ENCODE peak calls at places on chromosomes 5 and 9, in eight cellular contexts. Y is mesendoderm; N is GM23248; G is stimulated activated CD8-positive, alpha-beta memory T cell treated with anti-CD3 and anti-CD28 coated beads, Interleukin-2, amount 100 ng/mL, for 1 hour; L is effector memory CD8-positive, alpha-beta T cell; W is cardiac muscle cell; C is kidney tubule cell; Z is mesenteric fat pad. P is an unnamed sample.
A peak's percentile ranks its signal among the peaks of the same experiment; 100 is the strongest.

GRCh38 chr9:111902396-111903147 is 6.0 kb downstream of the UGCG start:
- DNase-seq in G (no peak), N (peak; percentile 55), W (peak; percentile 71), L (no peak), C (peak; percentile 44), Z (no peak), Y (no peak), P (no peak)

GRCh38 chr9:109968702-109969450 is 188.9 kb downstream of the PALM2AKAP2 start:
- DNase-seq in G (no peak), Z (no peak), N (peak; percentile 17), W (peak; percentile 60), Y (peak; percentile 47), L (no peak), C (peak; percentile 15), P (no peak)

GRCh38 chr9:93654351-93654961 is 78.1 kb downstream of the PHF2 start:
- DNase-seq in G (no peak), L (no peak), Y (no peak), W (no peak), C (no peak), N (no peak), Z (peak; percentile 87), P (peak; percentile 37)

GRCh38 chr5:30458681-30459080 is 734.8 kb upstream of the CDH6 start:
- DNase-seq in N (no peak), G (no peak), Y (peak; percentile 84), W (no peak), L (no peak), C (no peak), Z (no peak), P (no peak)

GRCh38 chr9:114691046-114691955 is 9.3 kb upstream of the TEX48 start:
- DNase-seq in W (peak; percentile 70), L (peak; percentile 46), N (peak; percentile 95), C (peak; percentile 98), G (peak; percentile 43), Y (no peak), Z (no peak), P (no peak)

GRCh38 chr5:54753034-54753433 is 232.4 kb downstream of the ESM1 start:
- DNase-seq in W (peak; percentile 73), Z (no peak), G (no peak), L (no peak), Y (no peak), C (peak; percentile 49), N (peak; percentile 82), P (no peak)

GRCh38 chr9:36961568-36962360 is 72.3 kb downstream of the PAX5 start:
- DNase-seq in Z (peak; percentile 81), N (peak; percentile 37), C (peak; percentile 8), G (no peak), L (no peak), Y (peak; percentile 31), W (peak; percentile 23), P (no peak)

GRCh38 chr5:7926296-7926695 is 57.3 kb downstream of the MTRR start:
- DNase-seq in G (no peak), N (peak; percentile 97), C (peak; percentile 86), L (no peak), W (peak; percentile 75), Y (peak; percentile 4), Z (no peak), P (no peak)

GRCh38 chr9:111662851-111663823 is 1.7 kb downstream of the GNG10 start:
- DNase-seq in Z (no peak), W (no peak), L (no peak), N (no peak), G (no peak), C (peak; percentile 63), Y (peak; percentile 96), P (no peak)

GRCh38 chr9:128920381-128921058 is at the start of gene PHYHD1:
- DNase-seq in C (no peak), Y (no peak), N (peak; percentile 88), L (no peak), G (no peak), Z (no peak), W (peak; percentile 71), P (peak; percentile 76)

GRCh38 chr9:116646661-116647514 is 40.2 kb upstream of the TRIM32 start:
- DNase-seq in G (no peak), Z (no peak), W (peak; percentile 79), N (peak; percentile 70), Y (peak; percentile 68), L (no peak), C (peak; percentile 43), P (no peak)

GRCh38 chr9:27151693-27152397 is 42.8 kb downstream of the TEK start:
- DNase-seq in L (no peak), N (peak; percentile 78), Z (no peak), W (peak; percentile 85), G (no peak), Y (peak; percentile 55), C (peak; percentile 78), P (no peak)

GRCh38 chr5:54315736-54316135 is 5.4 kb upstream of the ARL15 start:
- DNase-seq in G (no peak), Z (no peak), W (no peak), Y (no peak), C (no peak), N (no peak), L (no peak), P (no peak)

GRCh38 chr5:157020508-157021213 is 38.3 kb downstream of the HAVCR1 start:
- DNase-seq in L (no peak), G (no peak), N (no peak), C (no peak), Y (no peak), Z (no peak), W (no peak), P (no peak)

GRCh38 chr9:69542942-69543704 is 129.0 kb downstream of the APBA1 start:
- DNase-seq in N (peak; percentile 4), W (no peak), C (peak; percentile 9), Y (peak; percentile 47), Z (no peak), G (no peak), L (no peak), P (no peak)

GRCh38 chr5:66958126-66958983 is 238.2 kb downstream of the CD180 start:
- DNase-seq in W (peak; percentile 75), Z (no peak), Y (peak; percentile 45), C (no peak), L (no peak), N (peak; percentile 81), G (no peak), P (no peak)

GRCh38 chr5:45578270-45578669 is 117.9 kb downstream of the HCN1 start:
- DNase-seq in N (no peak), L (no peak), W (no peak), G (no peak), Y (peak; percentile 6), Z (no peak), C (no peak), P (no peak)

GRCh38 chr9:129939426-129939825 is 103.6 kb downstream of the FNBP1 start:
- DNase-seq in C (no peak), Z (no peak), W (no peak), L (no peak), Y (no peak), N (no peak), G (no peak), P (no peak)

GRCh38 chr5:171142617-171143016 is 166.4 kb upstream of the TLX3 start:
- DNase-seq in N (no peak), Z (no peak), W (no peak), C (no peak), G (no peak), L (no peak), Y (no peak), P (no peak)

GRCh38 chr9:71364196-71364955 is 243.0 kb upstream of the TRPM3 start:
- DNase-seq in G (no peak), L (no peak), W (no peak), Z (no peak), C (peak; percentile 1), Y (no peak), N (peak; percentile 62), P (no peak)

GRCh38 chr9:94554439-94555331 is at the start of gene PCAT7:
- DNase-seq in C (peak; percentile 86), G (no peak), N (peak; percentile 46), Y (peak; percentile 96), Z (no peak), W (peak; percentile 43), L (peak; percentile 1), P (peak; percentile 61)

GRCh38 chr9:127305450-127306226 is 41.1 kb downstream of the GARNL3 start:
- DNase-seq in Z (no peak), C (no peak), Y (peak; percentile 35), N (no peak), G (no peak), L (no peak), W (no peak), P (no peak)

GRCh38 chr5:1827410-1828397 is 26.5 kb downstream of the NDUFS6 start:
- DNase-seq in Y (peak; percentile 46), N (no peak), C (no peak), W (peak; percentile 2), L (no peak), Z (peak; percentile 88), G (no peak), P (no peak)

GRCh38 chr5:147911427-147911826 is 5.1 kb upstream of the C5orf46 start:
- DNase-seq in N (no peak), Z (no peak), C (no peak), G (no peak), L (no peak), Y (no peak), W (no peak), P (peak; percentile 52)

GRCh38 chr5:317086-317811 is 4.3 kb upstream of the AHRR start:
- DNase-seq in L (no peak), W (peak; percentile 79), C (no peak), Z (peak; percentile 86), Y (peak; percentile 83), N (peak; percentile 89), G (no peak), P (no peak)

GRCh38 chr9:97365634-97366033 is 46.3 kb upstream of the TDRD7 start:
- DNase-seq in C (no peak), N (no peak), Y (no peak), W (no peak), G (no peak), L (no peak), Z (no peak), P (no peak)

GRCh38 chr9:128895556-128895955 is 13.6 kb downstream of the LRRC8A start:
- DNase-seq in C (no peak), N (no peak), Z (no peak), L (no peak), G (no peak), Y (peak; percentile 52), W (no peak), P (no peak)

GRCh38 chr5:140882591-140882899 is 621 bp downstream of the PCDHA13 start:
- DNase-seq in Y (peak; percentile 77), N (no peak), C (peak; percentile 25), G (no peak), L (no peak), W (no peak), Z (no peak), P (no peak)